ENCODE peak calls at places on chromosomes 12 and 14, in ten cellular contexts. One of them, this sample, is unnamed.

GRCh38 chr14:60276347-60276746 is 27.3 kb downstream of the PPM1A start:
- DNase-seq in tibial artery: no peak
- DNase-seq in cardiac muscle cell: peak; percentile 17
- DNase-seq in mucosa of descending colon: no peak
- DNase-seq in IMR-90: no peak
- DNase-seq in heart right ventricle: no peak
- DNase-seq in cardiac fibroblast: peak; percentile 42
- DNase-seq in choroid plexus epithelial cell: no peak
- DNase-seq in pancreas: no peak
- DNase-seq in CD8-positive, alpha-beta T cell: no peak
- DNase-seq in this sample: no peak

GRCh38 chr12:663293-663871 is at the start of gene NINJ2:
- DNase-seq in tibial artery: no peak
- DNase-seq in cardiac muscle cell: peak; percentile 44
- DNase-seq in mucosa of descending colon: no peak
- DNase-seq in IMR-90: no peak
- DNase-seq in heart right ventricle: peak; percentile 25
- DNase-seq in cardiac fibroblast: no peak
- DNase-seq in choroid plexus epithelial cell: no peak
- DNase-seq in pancreas: no peak
- DNase-seq in CD8-positive, alpha-beta T cell: no peak
- DNase-seq in this sample: no peak

GRCh38 chr14:72606879-72607278 is 287.0 kb downstream of the DPF3 start:
- DNase-seq in tibial artery: no peak
- DNase-seq in cardiac muscle cell: no peak
- DNase-seq in mucosa of descending colon: no peak
- DNase-seq in IMR-90: no peak
- DNase-seq in heart right ventricle: no peak
- DNase-seq in cardiac fibroblast: no peak
- DNase-seq in choroid plexus epithelial cell: no peak
- DNase-seq in pancreas: no peak
- DNase-seq in CD8-positive, alpha-beta T cell: no peak
- DNase-seq in this sample: peak; percentile 15

GRCh38 chr12:84502180-84502857 is 410.3 kb downstream of the SLC6A15 start:
- DNase-seq in tibial artery: no peak
- DNase-seq in cardiac muscle cell: no peak
- DNase-seq in mucosa of descending colon: no peak
- DNase-seq in IMR-90: no peak
- DNase-seq in heart right ventricle: no peak
- DNase-seq in cardiac fibroblast: peak; percentile 16
- DNase-seq in choroid plexus epithelial cell: no peak
- DNase-seq in pancreas: no peak
- DNase-seq in CD8-positive, alpha-beta T cell: no peak
- DNase-seq in this sample: no peak

GRCh38 chr14:105536691-105537579 is 10.6 kb downstream of the TMEM121 start:
- DNase-seq in tibial artery: no peak
- DNase-seq in cardiac muscle cell: no peak
- DNase-seq in mucosa of descending colon: no peak
- DNase-seq in IMR-90: no peak
- DNase-seq in heart right ventricle: no peak
- DNase-seq in cardiac fibroblast: no peak
- DNase-seq in choroid plexus epithelial cell: no peak
- DNase-seq in pancreas: no peak
- DNase-seq in CD8-positive, alpha-beta T cell: no peak
- DNase-seq in this sample: no peak

GRCh38 chr12:46950116-46950515 is 124.3 kb upstream of the SLC38A4 start:
- DNase-seq in tibial artery: no peak
- DNase-seq in cardiac muscle cell: no peak
- DNase-seq in mucosa of descending colon: no peak
- DNase-seq in IMR-90: no peak
- DNase-seq in heart right ventricle: no peak
- DNase-seq in cardiac fibroblast: no peak
- DNase-seq in choroid plexus epithelial cell: no peak
- DNase-seq in pancreas: no peak
- DNase-seq in CD8-positive, alpha-beta T cell: no peak
- DNase-seq in this sample: no peak

GRCh38 chr12:55935742-55936151 is 4.8 kb downstream of the DGKA start:
- DNase-seq in tibial artery: no peak
- DNase-seq in cardiac muscle cell: peak; percentile 21
- DNase-seq in mucosa of descending colon: peak; percentile 68
- DNase-seq in IMR-90: no peak
- DNase-seq in heart right ventricle: peak; percentile 50
- DNase-seq in cardiac fibroblast: no peak
- DNase-seq in choroid plexus epithelial cell: peak; percentile 11
- DNase-seq in pancreas: no peak
- DNase-seq in CD8-positive, alpha-beta T cell: no peak
- DNase-seq in this sample: no peak

GRCh38 chr12:43501705-43502104 is 50.3 kb downstream of the ADAMTS20 start:
- DNase-seq in tibial artery: no peak
- DNase-seq in cardiac muscle cell: peak; percentile 32
- DNase-seq in mucosa of descending colon: no peak
- DNase-seq in IMR-90: peak; percentile 34
- DNase-seq in heart right ventricle: no peak
- DNase-seq in cardiac fibroblast: peak; percentile 54
- DNase-seq in choroid plexus epithelial cell: peak; percentile 62
- DNase-seq in pancreas: no peak
- DNase-seq in CD8-positive, alpha-beta T cell: no peak
- DNase-seq in this sample: peak; percentile 48

GRCh38 chr14:23566782-23567185 is 807 bp downstream of the AP1G2 start:
- DNase-seq in tibial artery: no peak
- DNase-seq in cardiac muscle cell: peak; percentile 45
- DNase-seq in mucosa of descending colon: no peak
- DNase-seq in IMR-90: no peak
- DNase-seq in heart right ventricle: no peak
- DNase-seq in cardiac fibroblast: peak; percentile 27
- DNase-seq in choroid plexus epithelial cell: peak; percentile 36
- DNase-seq in pancreas: peak; percentile 77
- DNase-seq in CD8-positive, alpha-beta T cell: no peak
- DNase-seq in this sample: no peak

GRCh38 chr14:100440758-100441203 is 117.6 kb downstream of the SLC25A47 start:
- DNase-seq in tibial artery: no peak
- DNase-seq in cardiac muscle cell: peak; percentile 42
- DNase-seq in mucosa of descending colon: no peak
- DNase-seq in IMR-90: peak; percentile 23
- DNase-seq in heart right ventricle: no peak
- DNase-seq in cardiac fibroblast: peak; percentile 3
- DNase-seq in choroid plexus epithelial cell: peak; percentile 33
- DNase-seq in pancreas: no peak
- DNase-seq in CD8-positive, alpha-beta T cell: no peak
- DNase-seq in this sample: no peak

GRCh38 chr14:104795781-104796681 is 483 bp upstream of the AKT1 start:
- DNase-seq in tibial artery: no peak
- DNase-seq in cardiac muscle cell: peak; percentile 61
- DNase-seq in mucosa of descending colon: peak; percentile 80
- DNase-seq in IMR-90: no peak
- DNase-seq in heart right ventricle: peak; percentile 76
- DNase-seq in cardiac fibroblast: peak; percentile 33
- DNase-seq in choroid plexus epithelial cell: peak; percentile 39
- DNase-seq in pancreas: peak; percentile 65
- DNase-seq in CD8-positive, alpha-beta T cell: peak; percentile 44
- DNase-seq in this sample: no peak

GRCh38 chr14:104221071-104221625 is 82.8 kb downstream of the KIF26A start:
- DNase-seq in tibial artery: no peak
- DNase-seq in cardiac muscle cell: no peak
- DNase-seq in mucosa of descending colon: peak; percentile 46
- DNase-seq in IMR-90: no peak
- DNase-seq in heart right ventricle: no peak
- DNase-seq in cardiac fibroblast: no peak
- DNase-seq in choroid plexus epithelial cell: no peak
- DNase-seq in pancreas: no peak
- DNase-seq in CD8-positive, alpha-beta T cell: no peak
- DNase-seq in this sample: no peak

GRCh38 chr12:97211421-97211820 is 251.2 kb upstream of the RMST start:
- DNase-seq in tibial artery: no peak
- DNase-seq in cardiac muscle cell: no peak
- DNase-seq in mucosa of descending colon: no peak
- DNase-seq in IMR-90: no peak
- DNase-seq in heart right ventricle: no peak
- DNase-seq in cardiac fibroblast: no peak
- DNase-seq in choroid plexus epithelial cell: no peak
- DNase-seq in pancreas: no peak
- DNase-seq in CD8-positive, alpha-beta T cell: no peak
- DNase-seq in this sample: no peak

GRCh38 chr12:62799126-62799736 is 135.7 kb downstream of the PPM1H start:
- DNase-seq in tibial artery: peak; percentile 57
- DNase-seq in cardiac muscle cell: peak; percentile 87
- DNase-seq in mucosa of descending colon: no peak
- DNase-seq in IMR-90: peak; percentile 72
- DNase-seq in heart right ventricle: no peak
- DNase-seq in cardiac fibroblast: peak; percentile 84
- DNase-seq in choroid plexus epithelial cell: peak; percentile 89
- DNase-seq in pancreas: peak; percentile 51
- DNase-seq in CD8-positive, alpha-beta T cell: peak; percentile 31
- DNase-seq in this sample: peak; percentile 72

GRCh38 chr12:120574106-120574505 is 7.1 kb downstream of the POP5 start:
- DNase-seq in tibial artery: no peak
- DNase-seq in cardiac muscle cell: no peak
- DNase-seq in mucosa of descending colon: no peak
- DNase-seq in IMR-90: no peak
- DNase-seq in heart right ventricle: no peak
- DNase-seq in cardiac fibroblast: peak; percentile 64
- DNase-seq in choroid plexus epithelial cell: no peak
- DNase-seq in pancreas: no peak
- DNase-seq in CD8-positive, alpha-beta T cell: no peak
- DNase-seq in this sample: peak; percentile 44

GRCh38 chr14:69268223-69268622 is 8.3 kb downstream of the GALNT16 start:
- DNase-seq in tibial artery: no peak
- DNase-seq in cardiac muscle cell: peak; percentile 31
- DNase-seq in mucosa of descending colon: no peak
- DNase-seq in IMR-90: peak; percentile 75
- DNase-seq in heart right ventricle: no peak
- DNase-seq in cardiac fibroblast: peak; percentile 50
- DNase-seq in choroid plexus epithelial cell: peak; percentile 24
- DNase-seq in pancreas: no peak
- DNase-seq in CD8-positive, alpha-beta T cell: no peak
- DNase-seq in this sample: peak; percentile 71

DNA sequence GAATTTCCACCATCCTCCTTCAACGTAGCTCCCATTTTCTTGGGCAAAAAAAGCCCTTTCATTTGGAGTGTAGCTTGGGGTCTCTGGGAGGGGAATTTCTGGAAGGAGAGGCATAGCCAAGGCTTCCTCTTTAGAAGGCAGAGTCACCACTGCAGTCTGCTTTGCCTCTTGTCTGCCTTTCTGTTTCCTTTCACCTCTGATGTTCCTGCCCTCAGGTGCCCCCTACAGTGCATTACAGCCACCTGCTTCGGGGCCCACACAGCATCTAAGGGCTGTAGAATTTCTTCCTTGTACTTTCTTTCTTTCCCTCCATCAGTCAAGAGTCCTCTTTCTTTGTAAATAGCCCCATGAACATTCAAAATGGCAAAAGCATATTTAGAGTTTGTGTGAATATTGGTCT is 1313.9 kb downstream of the TMEM121 start:
- DNase-seq in tibial artery: no peak
- DNase-seq in cardiac muscle cell: no peak
- DNase-seq in mucosa of descending colon: no peak
- DNase-seq in IMR-90: no peak
- DNase-seq in heart right ventricle: no peak
- DNase-seq in cardiac fibroblast: no peak
- DNase-seq in choroid plexus epithelial cell: no peak
- DNase-seq in pancreas: no peak
- DNase-seq in CD8-positive, alpha-beta T cell: peak; percentile 33
- DNase-seq in this sample: no peak
- TF ChIP-seq CTCF in tibial artery: no peak
- TF ChIP-seq CTCF in cardiac muscle cell: no peak
- TF ChIP-seq CTCF in mucosa of descending colon: no peak
- TF ChIP-seq CTCF in IMR-90: no peak
- TF ChIP-seq CTCF in heart right ventricle: no peak
- TF ChIP-seq CTCF in cardiac fibroblast: no peak
- TF ChIP-seq CTCF in choroid plexus epithelial cell: no peak
- TF ChIP-seq CTCF in pancreas: no peak
- TF ChIP-seq CTCF in CD8-positive, alpha-beta T cell: peak; percentile 27
- TF ChIP-seq CTCF in this sample: no peak

DNA sequence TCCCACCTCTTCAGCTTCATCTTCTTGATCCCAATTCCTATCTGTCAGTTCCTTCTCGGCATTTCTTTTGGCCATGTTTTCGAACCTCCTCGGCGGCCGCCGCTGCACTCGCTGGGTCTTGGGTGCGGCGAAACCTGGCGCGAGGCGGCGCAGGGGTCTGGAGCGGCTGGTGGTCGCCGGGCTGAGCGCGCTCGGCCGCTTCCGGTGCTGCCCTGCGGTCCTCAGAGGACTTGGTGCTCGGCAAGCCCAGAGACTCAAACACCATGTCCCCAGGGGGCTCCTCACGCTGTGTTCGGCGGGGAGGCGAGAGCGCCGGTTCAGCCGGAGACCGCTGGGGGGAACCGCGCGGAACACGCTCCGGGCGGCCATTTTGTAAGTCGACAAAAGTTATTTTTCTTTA is 51.8 kb downstream of the PPP1R36 start:
- DNase-seq in tibial artery: no peak
- DNase-seq in cardiac muscle cell: peak; percentile 37
- DNase-seq in mucosa of descending colon: no peak
- DNase-seq in IMR-90: no peak
- DNase-seq in heart right ventricle: no peak
- DNase-seq in cardiac fibroblast: no peak
- DNase-seq in choroid plexus epithelial cell: no peak
- DNase-seq in pancreas: no peak
- DNase-seq in CD8-positive, alpha-beta T cell: no peak
- DNase-seq in this sample: no peak
- H3K4me3 ChIP-seq in tibial artery: no peak overlapping the region
- H3K4me3 ChIP-seq in cardiac muscle cell: no peak overlapping the region
- H3K4me3 ChIP-seq in mucosa of descending colon: no peak overlapping the region
- H3K4me3 ChIP-seq in IMR-90: no peak overlapping the region
- H3K4me3 ChIP-seq in heart right ventricle: no peak overlapping the region
- H3K4me3 ChIP-seq in cardiac fibroblast: peak overlapping the region; percentile 21
- H3K4me3 ChIP-seq in choroid plexus epithelial cell: peak overlapping the region; percentile 35
- H3K4me3 ChIP-seq in pancreas: no peak overlapping the region
- H3K4me3 ChIP-seq in CD8-positive, alpha-beta T cell: no peak overlapping the region
- H3K4me3 ChIP-seq in this sample: no peak overlapping the region

GRCh38 chr14:67943947-67944346 is 124.4 kb downstream of the RAD51B start:
- DNase-seq in tibial artery: peak; percentile 78
- DNase-seq in cardiac muscle cell: peak; percentile 95
- DNase-seq in mucosa of descending colon: no peak
- DNase-seq in IMR-90: peak; percentile 87
- DNase-seq in heart right ventricle: no peak
- DNase-seq in cardiac fibroblast: peak; percentile 95
- DNase-seq in choroid plexus epithelial cell: peak; percentile 96
- DNase-seq in pancreas: peak; percentile 70
- DNase-seq in CD8-positive, alpha-beta T cell: peak; percentile 49
- DNase-seq in this sample: peak; percentile 88
- TF ChIP-seq CTCF in tibial artery: peak; percentile 94
- TF ChIP-seq CTCF in cardiac muscle cell: peak; percentile 61
- TF ChIP-seq CTCF in mucosa of descending colon: no peak
- TF ChIP-seq CTCF in IMR-90: peak; percentile 87
- TF ChIP-seq CTCF in heart right ventricle: peak; percentile 66
- TF ChIP-seq CTCF in cardiac fibroblast: peak; percentile 60
- TF ChIP-seq CTCF in choroid plexus epithelial cell: peak; percentile 74
- TF ChIP-seq CTCF in pancreas: peak; percentile 14
- TF ChIP-seq CTCF in CD8-positive, alpha-beta T cell: peak; percentile 80
- TF ChIP-seq CTCF in this sample: peak; percentile 69

DNA sequence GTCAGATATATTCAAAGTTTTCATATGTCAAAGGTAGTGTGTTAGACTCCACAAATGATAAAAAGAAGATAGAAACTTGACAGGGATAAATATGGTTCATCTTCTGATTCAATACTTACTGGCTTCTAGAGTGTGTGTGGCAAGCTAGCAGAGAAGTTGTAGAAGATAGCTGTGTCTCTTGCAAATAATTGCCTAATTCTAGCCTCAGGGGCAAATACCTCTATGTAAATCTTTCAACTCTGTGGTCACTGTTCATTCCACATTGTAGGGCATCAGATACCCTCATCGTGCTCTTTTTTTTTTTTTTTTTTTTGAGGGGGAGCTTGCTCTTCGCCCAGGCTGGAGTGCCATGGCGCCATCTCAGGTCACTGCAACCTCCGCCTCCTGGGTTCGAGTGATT is 1.7 kb downstream of the OLR1 start:
- DNase-seq in tibial artery: no peak
- DNase-seq in cardiac muscle cell: no peak
- DNase-seq in mucosa of descending colon: no peak
- DNase-seq in IMR-90: no peak
- DNase-seq in heart right ventricle: no peak
- DNase-seq in cardiac fibroblast: no peak
- DNase-seq in choroid plexus epithelial cell: peak; percentile 32
- DNase-seq in pancreas: no peak
- DNase-seq in CD8-positive, alpha-beta T cell: no peak
- DNase-seq in this sample: no peak
- H3K4me3 ChIP-seq in tibial artery: no peak overlapping the region
- H3K4me3 ChIP-seq in cardiac muscle cell: no peak overlapping the region
- H3K4me3 ChIP-seq in mucosa of descending colon: no peak overlapping the region
- H3K4me3 ChIP-seq in IMR-90: no peak overlapping the region
- H3K4me3 ChIP-seq in heart right ventricle: no peak overlapping the region
- H3K4me3 ChIP-seq in cardiac fibroblast: no peak overlapping the region
- H3K4me3 ChIP-seq in choroid plexus epithelial cell: no peak overlapping the region
- H3K4me3 ChIP-seq in pancreas: no peak overlapping the region
- H3K4me3 ChIP-seq in CD8-positive, alpha-beta T cell: no peak overlapping the region
- H3K4me3 ChIP-seq in this sample: no peak overlapping the region

This sample was measured in fibroblast of mammary gland.